ENCODE peak calls at places on chromosomes 5 and 9, in nine cellular contexts. A is keratinocyte; G is fibroblast of mammary gland; N is dorsolateral prefrontal cortex; F is naive thymus-derived CD4-positive, alpha-beta T cell; T is MM.1S; O is astrocyte of the spinal cord; K is heart left ventricle; C is GM23338. I is an unnamed sample.

GRCh38 chr5:116938488-116938887 is 363.9 kb upstream of the SEMA6A start:
- DNase-seq in C (peak), K (no peak), A (no peak), O (no peak), T (no peak), F (no peak), G (no peak), N (no peak), I (no peak)

GRCh38 chr9:101315129-101315459 is 69.7 kb downstream of the BAAT start:
- DNase-seq in G (no peak), F (no peak), O (no peak), N (no peak), T (no peak), K (no peak), C (no peak), A (no peak), I (no peak)

GRCh38 chr9:73714294-73714693 is 562.6 kb downstream of the ANXA1 start:
- DNase-seq in A (peak), O (peak), N (no peak), F (no peak), T (no peak), C (no peak), K (no peak), G (peak), I (peak)

GRCh38 chr5:97636766-97637165 is 453.7 kb upstream of the RIOK2 start:
- DNase-seq in K (no peak), O (no peak), C (no peak), F (no peak), G (no peak), T (no peak), N (no peak), A (no peak), I (no peak)

GRCh38 chr5:72107874-72108199 is 562 bp downstream of the MAP1B start:
- DNase-seq in K (no peak), T (peak), O (peak), A (no peak), N (no peak), C (peak), F (no peak), G (peak), I (peak)

GRCh38 chr9:94973491-94973941 is 247.0 kb downstream of the AOPEP start:
- DNase-seq in G (peak), K (no peak), A (no peak), N (no peak), O (peak), T (no peak), C (no peak), F (no peak), I (peak)

GRCh38 chr9:29214162-29214520 is 1640.9 kb upstream of the C9orf72 start:
- DNase-seq in N (no peak), A (no peak), T (no peak), F (no peak), K (no peak), C (peak), G (no peak), O (peak), I (peak)

GRCh38 chr9:97398999-97399758 is 12.7 kb upstream of the TDRD7 start:
- DNase-seq in O (peak), A (no peak), K (peak), G (peak), N (no peak), F (peak), C (peak), T (peak), I (peak)

GRCh38 chr5:38162625-38163024 is 95.7 kb upstream of the EGFLAM start:
- DNase-seq in A (no peak), C (no peak), F (no peak), O (no peak), N (no peak), K (no peak), T (no peak), G (no peak), I (peak)

GRCh38 chr5:10557747-10558295 is 6.0 kb upstream of the ANKRD33B start:
- DNase-seq in F (no peak), N (no peak), T (no peak), A (no peak), O (no peak), G (peak), K (no peak), C (no peak), I (no peak)

GRCh38 chr9:20319641-20320337 is 302.5 kb downstream of the MLLT3 start:
- DNase-seq in T (no peak), F (peak), G (peak), O (peak), A (peak), C (no peak), N (no peak), K (no peak), I (peak)

GRCh38 chr9:125969462-125969861 is 222.3 kb downstream of the PBX3 start:
- DNase-seq in C (no peak), T (no peak), F (no peak), O (no peak), A (no peak), K (no peak), G (no peak), N (no peak), I (no peak)

GRCh38 chr9:98342819-98343208 is 87.4 kb upstream of the TBC1D2 start:
- DNase-seq in N (no peak), T (no peak), F (no peak), A (no peak), K (no peak), O (no peak), C (no peak), G (no peak), I (no peak)

GRCh38 chr9:93252781-93253530 is 69.0 kb downstream of the WNK2 start:
- DNase-seq in G (no peak), C (no peak), A (no peak), T (no peak), K (peak), O (no peak), N (no peak), F (no peak), I (no peak)

GRCh38 chr5:119255571-119256356 is 100.1 kb upstream of the TNFAIP8 start:
- DNase-seq in C (peak), F (no peak), G (peak), O (no peak), N (no peak), A (no peak), T (peak), K (no peak), I (peak)

GRCh38 chr5:96320797-96321196 is 112.3 kb downstream of the PCSK1 start:
- DNase-seq in N (no peak), F (no peak), T (no peak), O (no peak), C (no peak), K (no peak), G (peak), A (no peak), I (no peak)

DNA sequence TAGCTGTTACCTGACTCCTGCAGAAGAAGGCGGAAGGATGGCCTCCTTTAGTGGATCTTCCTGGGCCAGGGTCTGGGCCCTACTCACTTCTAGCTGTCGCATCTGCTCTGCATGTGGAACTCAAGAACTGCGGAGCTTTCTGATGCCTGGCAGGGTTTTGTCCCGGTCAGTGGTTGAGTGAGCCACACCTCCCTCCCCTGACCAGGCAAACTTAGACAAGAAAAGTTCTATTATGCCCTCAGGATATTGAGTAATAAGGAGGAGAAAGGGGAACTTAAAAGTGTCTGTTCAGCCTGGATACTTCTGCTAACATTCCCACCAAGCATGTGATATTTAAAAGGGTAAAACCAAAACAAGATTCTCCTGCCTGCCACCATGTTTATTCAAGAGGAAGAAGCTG is at the start of gene FYB1:
- DNase-seq in C (no peak), T (no peak), F (no peak), O (no peak), K (peak), A (no peak), G (peak), N (no peak), I (no peak)
- H3K4me3 ChIP-seq in C (no peak), T (no peak), F (no peak), O (no peak), K (peak), A (no peak), G (no peak), N (peak), I (no peak)

GRCh38 chr9:136687721-136688223 is 515 bp upstream of the AGPAT2 start:
- DNase-seq in C (no peak), F (no peak), K (peak), O (no peak), T (no peak), A (no peak), G (no peak), N (no peak), I (no peak)
- H3K4me3 ChIP-seq in C (peak), F (no peak), K (peak), O (no peak), T (no peak), A (no peak), G (no peak), N (peak), I (no peak)

GRCh38 chr5:103178167-103178566 is 58.1 kb downstream of the PPIP5K2 start:
- DNase-seq in N (no peak), T (no peak), G (peak), F (no peak), K (no peak), C (peak), O (no peak), A (no peak), I (peak)

GRCh38 chr5:103177543-103177942 is 57.4 kb downstream of the PPIP5K2 start:
- DNase-seq in C (no peak), F (no peak), A (no peak), N (no peak), O (no peak), G (peak), T (no peak), K (no peak), I (no peak)

GRCh38 chr5:103174147-103174546 is 54.0 kb downstream of the PPIP5K2 start:
- DNase-seq in T (no peak), G (no peak), A (no peak), O (no peak), K (no peak), N (no peak), C (no peak), F (no peak), I (no peak)
- H3K4me3 ChIP-seq in T (no peak), G (no peak), A (no peak), O (no peak), K (no peak), N (no peak), C (no peak), F (no peak), I (no peak)

GRCh38 chr5:135228236-135228635 is 170.8 kb downstream of the MACROH2A1 start:
- DNase-seq in F (no peak), O (no peak), T (no peak), G (no peak), K (no peak), C (no peak), A (no peak), N (no peak), I (no peak)
- H3K4me3 ChIP-seq in F (no peak), O (no peak), T (no peak), G (no peak), K (no peak), C (no peak), A (no peak), N (no peak), I (no peak)

GRCh38 chr5:175696139-175696854 is 38.4 kb downstream of the HRH2 start:
- DNase-seq in T (no peak), G (no peak), C (peak), F (peak), N (no peak), K (peak), O (no peak), A (no peak), I (peak)

GRCh38 chr5:175696855-175697198 is 39.0 kb downstream of the HRH2 start:
- DNase-seq in T (no peak), F (no peak), K (no peak), C (no peak), N (no peak), A (no peak), G (no peak), O (no peak), I (no peak)

GRCh38 chr5:175693746-175694145 is 35.9 kb downstream of the HRH2 start:
- DNase-seq in O (no peak), A (no peak), N (no peak), K (no peak), F (no peak), G (no peak), C (no peak), T (no peak), I (no peak)

GRCh38 chr5:175694371-175695160 is 36.7 kb downstream of the HRH2 start:
- DNase-seq in O (no peak), K (no peak), G (no peak), T (no peak), N (no peak), F (no peak), A (no peak), C (no peak), I (no peak)

DNA sequence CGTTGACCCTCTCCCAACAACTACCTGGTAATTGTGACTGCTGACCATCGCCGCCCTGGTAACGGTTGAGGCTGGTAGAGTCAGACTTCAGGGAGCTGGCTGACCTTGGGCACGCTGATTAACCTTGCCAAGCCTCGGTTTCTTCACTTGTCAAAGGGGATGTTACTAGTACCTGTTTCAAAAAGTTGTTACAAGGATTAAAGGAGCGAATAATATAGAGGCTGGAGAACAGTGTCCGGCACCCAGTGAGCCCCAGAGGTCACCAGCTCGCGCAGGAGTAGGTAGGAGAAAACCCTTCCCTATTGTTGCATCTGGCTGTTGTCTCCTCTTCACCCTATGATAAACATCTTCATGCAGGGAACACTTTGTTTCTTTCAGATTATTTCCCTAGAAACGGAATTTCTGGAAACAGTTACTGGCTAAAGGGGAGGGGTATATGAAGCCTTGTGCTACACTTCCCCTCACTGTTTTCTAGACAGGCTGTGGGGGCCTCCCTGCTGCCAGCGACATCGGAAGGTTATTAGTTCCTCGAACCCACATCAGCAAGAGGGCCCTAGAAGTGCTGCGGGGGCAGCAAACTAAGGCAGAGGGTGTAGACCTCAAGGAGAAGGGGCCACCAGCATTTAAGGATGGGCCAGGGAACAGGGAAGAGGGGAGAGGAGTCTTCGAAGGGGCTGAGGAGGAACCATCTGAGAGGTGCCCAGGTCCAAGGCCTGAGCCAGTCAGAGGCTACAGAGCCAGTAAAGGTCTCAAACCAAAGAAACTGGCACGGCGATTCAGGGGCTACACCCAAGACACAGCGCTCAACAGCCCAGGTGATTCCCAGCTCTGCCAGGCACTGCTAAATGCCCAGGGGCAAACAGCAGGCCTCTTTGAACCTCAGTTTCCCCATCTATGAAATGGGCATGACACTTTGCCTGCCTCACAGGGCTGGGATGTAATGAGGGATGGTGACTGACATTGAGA is 37.6 kb downstream of the HRH2 start:
- DNase-seq in F (no peak), K (no peak), G (no peak), O (no peak), T (no peak), N (no peak), A (no peak), C (no peak), I (no peak)
- H3K4me3 ChIP-seq in F (no peak), K (no peak), G (no peak), O (no peak), T (no peak), N (no peak), A (no peak), C (no peak), I (no peak)